ENCODE peak calls at places on chromosomes 3 and 15, in ten cellular contexts. B, T, N, M, O, V, K, U, R and I are unnamed samples. For H3K4me1 and H3K27me3, the result is how much of the 10 kb centered on the place peaks cover.

GRCh38 chr15:77720617-77721016 is 87.9 kb upstream of the LINGO1 start:
- DNase-seq in B (no peak), T (no peak), N (no peak), M (no peak), O (no peak), V (no peak), K (no peak), U (no peak), R (no peak), I (no peak)

GRCh38 chr15:55279100-55279745 is 10.4 kb downstream of the RAB27A start:
- DNase-seq in B (no peak), T (no peak), N (no peak), M (no peak), O (no peak), V (no peak), K (no peak), U (no peak), R (no peak), I (no peak)

GRCh38 chr3:178767558-178767957 is 231.3 kb downstream of the KCNMB2 start:
- DNase-seq in B (no peak), T (no peak), N (no peak), M (no peak), O (no peak), V (no peak), K (no peak), U (no peak), R (no peak), I (no peak)

GRCh38 chr15:92451225-92451825 is 57.6 kb downstream of the ST8SIA2 start:
- DNase-seq in B (no peak), T (no peak), N (peak), M (no peak), O (no peak), V (no peak), K (no peak), U (no peak), R (no peak), I (no peak)

GRCh38 chr3:161420746-161421145 is 49.4 kb upstream of the SPTSSB start:
- DNase-seq in B (no peak), T (peak), N (peak), M (peak), O (no peak), V (no peak), K (no peak), U (peak), R (no peak), I (peak)

GRCh38 chr3:107236661-107237375 is 140.4 kb upstream of the CCDC54 start:
- DNase-seq in B (no peak), T (no peak), N (no peak), M (no peak), O (no peak), V (no peak), K (no peak), U (no peak), R (no peak), I (no peak)

GRCh38 chr15:60905587-60905986 is 323.5 kb downstream of the RORA start:
- DNase-seq in B (no peak), T (peak), N (no peak), M (no peak), O (peak), V (peak), K (no peak), U (no peak), R (no peak), I (peak)

GRCh38 chr15:90177012-90177411 is 24.1 kb upstream of the SEMA4B start:
- DNase-seq in B (no peak), T (no peak), N (no peak), M (no peak), O (no peak), V (no peak), K (no peak), U (no peak), R (no peak), I (no peak)

GRCh38 chr3:126442099-126442848 is 33.4 kb downstream of the ZXDC start:
- DNase-seq in B (peak), T (peak), N (peak), M (no peak), O (no peak), V (no peak), K (peak), U (no peak), R (peak), I (no peak)

GRCh38 chr15:68691667-68692066 is 112.9 kb downstream of the CORO2B start:
- DNase-seq in B (no peak), T (peak), N (no peak), M (no peak), O (no peak), V (no peak), K (no peak), U (no peak), R (no peak), I (no peak)

GRCh38 chr15:23035964-23036566 is 3.3 kb downstream of the TUBGCP5 start:
- DNase-seq in B (no peak), T (peak), N (peak), M (peak), O (peak), V (peak), K (no peak), U (peak), R (no peak), I (peak)

GRCh38 chr3:163541629-163542028 is 1536.7 kb downstream of the SI start:
- DNase-seq in B (no peak), T (no peak), N (no peak), M (no peak), O (no peak), V (no peak), K (no peak), U (no peak), R (no peak), I (no peak)

GRCh38 chr15:88124199-88124598 is 132.3 kb downstream of the NTRK3 start:
- DNase-seq in B (no peak), T (no peak), N (no peak), M (no peak), O (no peak), V (no peak), K (no peak), U (no peak), R (no peak), I (no peak)

GRCh38 chr15:66858423-66859207 is 156.6 kb downstream of the SMAD6 start:
- DNase-seq in B (no peak), T (no peak), N (no peak), M (no peak), O (no peak), V (no peak), K (no peak), U (no peak), R (no peak), I (no peak)

GRCh38 chr15:89494006-89494405 is 2.4 kb downstream of the RHCG start:
- DNase-seq in B (no peak), T (no peak), N (no peak), M (no peak), O (no peak), V (no peak), K (no peak), U (no peak), R (no peak), I (no peak)

GRCh38 chr3:112133606-112134334 is 722 bp upstream of the GCSAM start:
- DNase-seq in B (no peak), T (no peak), N (no peak), M (no peak), O (no peak), V (no peak), K (no peak), U (no peak), R (no peak), I (no peak)

GRCh38 chr3:112134335-112135124 is 1.5 kb upstream of the GCSAM start:
- DNase-seq in B (no peak), T (no peak), N (no peak), M (no peak), O (peak), V (peak), K (no peak), U (no peak), R (no peak), I (no peak)

GRCh38 chr3:112136959-112137693 is 4.1 kb upstream of the GCSAM start:
- DNase-seq in B (no peak), T (no peak), N (peak), M (peak), O (no peak), V (peak), K (no peak), U (peak), R (no peak), I (no peak)

GRCh38 chr3:112132975-112133448 is at the start of gene GCSAM:
- DNase-seq in B (no peak), T (peak), N (no peak), M (no peak), O (peak), V (peak), K (peak), U (no peak), R (no peak), I (no peak)

DNA sequence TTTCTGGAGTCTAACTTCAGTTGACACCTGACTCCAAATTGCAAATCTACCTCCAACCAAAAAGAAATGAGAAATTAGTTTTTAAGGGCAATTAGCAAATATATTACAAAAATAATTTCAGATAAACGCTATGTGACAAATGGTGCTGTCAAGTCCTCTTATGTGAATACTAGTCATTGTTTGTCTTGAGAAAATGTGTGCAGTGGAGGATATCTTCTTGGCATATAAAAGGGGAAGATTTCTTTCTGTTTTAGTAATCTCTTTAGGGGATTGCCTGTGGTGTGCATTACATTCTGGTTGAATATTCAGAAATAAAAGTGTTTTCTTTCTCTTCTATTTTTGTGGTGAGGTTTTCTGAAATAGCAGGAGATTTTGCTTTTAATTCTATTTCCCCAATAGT is 3.0 kb upstream of the GCSAM start:
- DNase-seq in B (no peak), T (no peak), N (no peak), M (no peak), O (no peak), V (no peak), K (no peak), U (no peak), R (no peak), I (no peak)
- H3K4me1 ChIP-seq in B (under half), T (under half), N (under half), M (under half), O (under half), V (under half), K (under half), U (under half), R (under half), I (under half)

GRCh38 chr15:52778457-52778856 is 11.7 kb downstream of the ONECUT1 start:
- DNase-seq in B (no peak), T (no peak), N (no peak), M (no peak), O (no peak), V (no peak), K (no peak), U (no peak), R (no peak), I (no peak)

DNA sequence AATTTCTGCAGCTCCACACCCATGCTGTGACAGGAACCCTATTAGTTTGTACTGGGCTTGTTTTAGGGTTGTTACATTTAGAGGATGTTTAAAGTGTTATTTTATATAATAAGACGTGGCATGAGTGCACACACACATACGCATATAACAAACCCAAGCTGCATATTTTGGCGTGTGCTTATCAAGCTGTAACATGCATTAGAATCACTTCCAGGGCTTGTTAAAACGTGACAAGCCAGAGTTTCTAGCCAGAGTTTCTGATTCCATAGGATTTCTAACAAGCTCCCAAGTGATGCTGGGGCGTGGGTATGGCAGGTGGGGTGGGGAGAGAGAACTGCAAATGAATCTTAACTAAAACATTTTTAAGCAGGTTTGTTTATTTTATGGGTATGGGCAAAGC is 17.4 kb downstream of the ONECUT1 start:
- DNase-seq in B (no peak), T (no peak), N (no peak), M (no peak), O (no peak), V (no peak), K (no peak), U (no peak), R (no peak), I (no peak)
- H3K27me3 ChIP-seq in B (under half), T (under half), N (under half), M (under half), O (under half), V (under half), K (half or more), U (under half), R (under half), I (under half)

GRCh38 chr3:136074546-136074945 is 109.0 kb downstream of the PPP2R3A start:
- DNase-seq in B (no peak), T (no peak), N (peak), M (no peak), O (no peak), V (no peak), K (no peak), U (no peak), R (no peak), I (no peak)
- H3K4me1 ChIP-seq in B (under half), T (under half), N (under half), M (under half), O (under half), V (under half), K (under half), U (under half), R (under half), I (under half)

GRCh38 chr3:134404366-134404885 is 30.2 kb upstream of the AMOTL2 start:
- DNase-seq in B (no peak), T (no peak), N (no peak), M (no peak), O (no peak), V (no peak), K (no peak), U (no peak), R (no peak), I (no peak)

GRCh38 chr3:134406331-134407246 is 32.3 kb upstream of the AMOTL2 start:
- DNase-seq in B (no peak), T (peak), N (no peak), M (peak), O (no peak), V (no peak), K (peak), U (no peak), R (peak), I (no peak)

GRCh38 chr3:134409041-134409440 is 34.8 kb upstream of the AMOTL2 start:
- DNase-seq in B (no peak), T (no peak), N (no peak), M (no peak), O (no peak), V (no peak), K (no peak), U (no peak), R (no peak), I (no peak)

DNA sequence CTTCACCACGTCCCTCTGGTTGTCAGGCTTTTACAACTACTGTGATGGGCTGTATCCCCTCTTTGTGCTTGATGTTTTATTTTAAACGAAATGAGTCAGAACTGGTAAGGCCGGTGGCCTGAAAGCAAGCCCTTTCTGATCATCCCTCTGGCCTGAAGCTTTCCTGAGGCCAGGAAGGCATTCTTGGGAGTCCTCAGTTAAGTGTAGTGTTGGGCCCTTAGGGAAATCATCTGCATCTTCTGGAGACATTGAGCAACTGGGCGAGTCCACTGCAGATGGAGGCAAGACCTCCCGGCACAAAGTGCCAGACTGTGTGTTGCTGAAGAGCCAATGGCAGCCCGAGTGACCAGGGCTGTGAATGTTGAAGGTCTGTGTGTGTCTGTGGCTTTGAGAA is 33.0 kb upstream of the AMOTL2 start:
- DNase-seq in B (no peak), T (no peak), N (peak), M (no peak), O (no peak), V (no peak), K (no peak), U (no peak), R (no peak), I (no peak)
- H3K27me3 ChIP-seq in B (under half), T (under half), N (under half), M (under half), O (under half), V (under half), K (under half), U (under half), R (under half), I (under half)